ENCODE peak calls at places on chromosomes 12 and 14, in nine cellular contexts. E, D, W, V, T, G, L, I and U are unnamed samples.

GRCh38 chr14:95043314-95043713 is 114.0 kb downstream of the DICER1 start:
- DNase-seq in E (no peak), D (no peak), W (no peak), V (no peak), T (no peak), G (no peak), L (peak; percentile 47), I (no peak), U (no peak)

GRCh38 chr14:20934148-20934762 is 21.0 kb upstream of the RNASE2 start:
- DNase-seq in E (peak; percentile 46), D (no peak), W (peak; percentile 16), V (peak; percentile 20), T (peak; percentile 44), G (peak; percentile 27), L (peak; percentile 78), I (peak; percentile 20), U (peak; percentile 88)

GRCh38 chr12:77166711-77167110 is 101.3 kb upstream of the E2F7 start:
- DNase-seq in E (no peak), D (no peak), W (no peak), V (no peak), T (no peak), G (no peak), L (no peak), I (no peak), U (no peak)

GRCh38 chr12:116520801-116521471 is 38.2 kb upstream of the MAP1LC3B2 start:
- DNase-seq in E (no peak), D (no peak), W (no peak), V (no peak), T (no peak), G (peak; percentile 35), L (no peak), I (no peak), U (no peak)

GRCh38 chr12:21800011-21800410 is 25.5 kb upstream of the KCNJ8 start:
- DNase-seq in E (no peak), D (no peak), W (no peak), V (no peak), T (no peak), G (no peak), L (no peak), I (no peak), U (no peak)

GRCh38 chr12:5758347-5758746 is 186.7 kb downstream of the ANO2 start:
- DNase-seq in E (no peak), D (no peak), W (no peak), V (no peak), T (no peak), G (no peak), L (no peak), I (no peak), U (no peak)

GRCh38 chr12:130017571-130018449 is 114.0 kb upstream of the TMEM132D start:
- DNase-seq in E (no peak), D (no peak), W (peak; percentile 44), V (no peak), T (no peak), G (peak; percentile 56), L (no peak), I (no peak), U (no peak)

GRCh38 chr12:131387281-131388163 is 323.4 kb upstream of the SFSWAP start:
- DNase-seq in E (no peak), D (no peak), W (no peak), V (no peak), T (no peak), G (no peak), L (peak; percentile 66), I (no peak), U (no peak)

GRCh38 chr12:113552760-113553159 is 81.1 kb upstream of the LHX5 start:
- DNase-seq in E (no peak), D (no peak), W (no peak), V (no peak), T (no peak), G (no peak), L (no peak), I (no peak), U (no peak)

GRCh38 chr12:56894698-56895368 is 39.4 kb downstream of the SDR9C7 start:
- DNase-seq in E (no peak), D (no peak), W (no peak), V (no peak), T (no peak), G (no peak), L (no peak), I (no peak), U (no peak)

GRCh38 chr12:55982319-55982936 is 8.6 kb downstream of the RAB5B start:
- DNase-seq in E (no peak), D (no peak), W (no peak), V (no peak), T (peak; percentile 78), G (no peak), L (no peak), I (no peak), U (no peak)

GRCh38 chr14:77319416-77319815 is 1.3 kb downstream of the POMT2 start:
- DNase-seq in E (no peak), D (no peak), W (no peak), V (no peak), T (no peak), G (no peak), L (no peak), I (no peak), U (no peak)

GRCh38 chr14:69985456-69985855 is 106.2 kb downstream of the SMOC1 start:
- DNase-seq in E (no peak), D (no peak), W (no peak), V (no peak), T (no peak), G (no peak), L (no peak), I (peak; percentile 87), U (no peak)

GRCh38 chr12:47088021-47088944 is 8.5 kb upstream of the AMIGO2 start:
- DNase-seq in E (no peak), D (peak; percentile 47), W (no peak), V (no peak), T (no peak), G (no peak), L (no peak), I (no peak), U (no peak)

GRCh38 chr12:123816896-123817537 is 54.9 kb downstream of the DNAH10 start:
- DNase-seq in E (no peak), D (no peak), W (no peak), V (no peak), T (no peak), G (no peak), L (no peak), I (no peak), U (no peak)

GRCh38 chr12:52873513-52873831 is 24.7 kb upstream of the KRT78 start:
- DNase-seq in E (no peak), D (no peak), W (no peak), V (no peak), T (no peak), G (no peak), L (no peak), I (no peak), U (no peak)
- H3K4me1 ChIP-seq in E (peaks cover 40% of the 10 kb centered on the region), D (no peaks in the 10 kb centered on the region), W (no peaks in the 10 kb centered on the region), V (peaks cover 40% of the 10 kb centered on the region), T (peaks cover 15% of the 10 kb centered on the region), G (peaks cover 18% of the 10 kb centered on the region), L (peaks cover 20% of the 10 kb centered on the region), I (no peaks in the 10 kb centered on the region), U (peaks cover 21% of the 10 kb centered on the region)

GRCh38 chr12:73935817-73936216 is 601.8 kb upstream of the ATXN7L3B start:
- DNase-seq in E (no peak), D (no peak), W (no peak), V (no peak), T (peak; percentile 14), G (no peak), L (no peak), I (no peak), U (no peak)
- TF ChIP-seq CTCF in E (no peak), D (no peak), W (no peak), V (no peak), T (peak; percentile 64), G (peak; percentile 48), L (no peak), I (no peak), U (no peak)

GRCh38 chr12:15910864-15911696 is at the start of gene DERA:
- DNase-seq in E (peak; percentile 87), D (peak; percentile 70), W (peak; percentile 82), V (peak; percentile 85), T (peak; percentile 63), G (peak; percentile 91), L (peak; percentile 95), I (peak; percentile 81), U (peak; percentile 85)

DNA sequence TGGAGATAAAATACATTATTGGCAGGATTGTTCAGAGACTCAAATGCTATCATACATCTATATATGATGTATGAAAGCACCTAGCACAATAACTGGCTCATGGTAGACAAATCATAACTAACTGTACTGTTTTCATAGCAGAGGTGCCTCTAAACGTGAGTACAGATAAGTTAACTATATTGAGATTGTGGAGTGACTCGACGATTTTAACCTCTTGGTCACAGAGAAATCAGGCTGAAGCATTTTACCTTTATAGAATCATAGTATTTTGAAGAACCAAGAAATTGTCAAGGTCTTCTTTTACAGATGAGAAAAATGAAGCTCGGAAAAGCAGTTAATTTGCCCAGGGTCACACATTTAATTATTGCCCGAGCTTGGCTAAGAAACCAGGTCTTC is 666 bp upstream of the DERA start:
- DNase-seq in E (no peak), D (no peak), W (no peak), V (no peak), T (no peak), G (no peak), L (no peak), I (no peak), U (no peak)
- H3K4me3 ChIP-seq in E (peak overlapping the region; percentile 83), D (peak overlapping the region; percentile 74), W (peak overlapping the region; percentile 93), V (peak overlapping the region; percentile 73), T (peak overlapping the region; percentile 83), G (peak overlapping the region; percentile 92), L (no peak overlapping the region), I (no peak overlapping the region), U (peak overlapping the region; percentile 81)

GRCh38 chr12:96198970-96199369 is 4.8 kb downstream of the ELK3 start:
- DNase-seq in E (no peak), D (no peak), W (no peak), V (no peak), T (no peak), G (no peak), L (no peak), I (no peak), U (no peak)
- H3K4me1 ChIP-seq in E (peaks cover 58% of the 10 kb centered on the region), D (peaks cover 12% of the 10 kb centered on the region), W (no peaks in the 10 kb centered on the region), V (peaks cover 70% of the 10 kb centered on the region), T (peaks cover 50% of the 10 kb centered on the region), G (peaks cover 33% of the 10 kb centered on the region), L (peaks cover 52% of the 10 kb centered on the region), I (peaks cover 22% of the 10 kb centered on the region), U (peaks cover 19% of the 10 kb centered on the region)